ENCODE peak calls at places on chromosome 1, in five cellular contexts. One of them, this sample, is unnamed.

GRCh38 chr1:61606448-61607312 is 118.3 kb downstream of the TM2D1 start:
- DNase-seq in dorsolateral prefrontal cortex: no peak
- DNase-seq in mammary epithelial cell: peak; percentile 76
- DNase-seq in CD8-positive, alpha-beta T cell: no peak
- DNase-seq in heart right ventricle: peak; percentile 66
- DNase-seq in this sample: no peak

GRCh38 chr1:162056043-162056442 is 13.4 kb upstream of the NOS1AP start:
- DNase-seq in heart right ventricle: peak; percentile 62
- DNase-seq in dorsolateral prefrontal cortex: peak; percentile 79
- DNase-seq in mammary epithelial cell: peak; percentile 50
- DNase-seq in CD8-positive, alpha-beta T cell: no peak
- DNase-seq in this sample: no peak

GRCh38 chr1:61839702-61840101 is 97.4 kb downstream of the PATJ start:
- DNase-seq in CD8-positive, alpha-beta T cell: no peak
- DNase-seq in mammary epithelial cell: peak; percentile 70
- DNase-seq in dorsolateral prefrontal cortex: no peak
- DNase-seq in heart right ventricle: no peak
- DNase-seq in this sample: no peak

GRCh38 chr1:10800778-10801177 is 4.3 kb upstream of the CASZ1 start:
- DNase-seq in heart right ventricle: no peak
- DNase-seq in dorsolateral prefrontal cortex: no peak
- DNase-seq in mammary epithelial cell: no peak
- DNase-seq in CD8-positive, alpha-beta T cell: no peak
- DNase-seq in this sample: no peak

GRCh38 chr1:234863596-234863995 is 253.6 kb upstream of the IRF2BP2 start:
- DNase-seq in heart right ventricle: no peak
- DNase-seq in CD8-positive, alpha-beta T cell: no peak
- DNase-seq in mammary epithelial cell: peak; percentile 60
- DNase-seq in dorsolateral prefrontal cortex: no peak
- DNase-seq in this sample: no peak

GRCh38 chr1:21885236-21886037 is 51.7 kb downstream of the HSPG2 start:
- DNase-seq in CD8-positive, alpha-beta T cell: no peak
- DNase-seq in heart right ventricle: no peak
- DNase-seq in mammary epithelial cell: no peak
- DNase-seq in dorsolateral prefrontal cortex: no peak
- DNase-seq in this sample: no peak

GRCh38 chr1:101185421-101185820 is 51.4 kb upstream of the S1PR1 start:
- DNase-seq in dorsolateral prefrontal cortex: no peak
- DNase-seq in mammary epithelial cell: no peak
- DNase-seq in heart right ventricle: no peak
- DNase-seq in CD8-positive, alpha-beta T cell: no peak
- DNase-seq in this sample: no peak

GRCh38 chr1:224616761-224617409 is 768 bp downstream of the CNIH3 start:
- DNase-seq in CD8-positive, alpha-beta T cell: no peak
- DNase-seq in mammary epithelial cell: peak; percentile 14
- DNase-seq in heart right ventricle: no peak
- DNase-seq in dorsolateral prefrontal cortex: no peak
- DNase-seq in this sample: no peak

GRCh38 chr1:232598837-232599177 is 31.1 kb downstream of the SIPA1L2 start:
- DNase-seq in CD8-positive, alpha-beta T cell: no peak
- DNase-seq in heart right ventricle: no peak
- DNase-seq in mammary epithelial cell: no peak
- DNase-seq in dorsolateral prefrontal cortex: no peak
- DNase-seq in this sample: no peak

GRCh38 chr1:232599178-232600041 is 30.5 kb downstream of the SIPA1L2 start:
- DNase-seq in CD8-positive, alpha-beta T cell: no peak
- DNase-seq in mammary epithelial cell: no peak
- DNase-seq in dorsolateral prefrontal cortex: no peak
- DNase-seq in heart right ventricle: no peak
- DNase-seq in this sample: no peak

GRCh38 chr1:232598133-232598532 is 31.8 kb downstream of the SIPA1L2 start:
- DNase-seq in dorsolateral prefrontal cortex: no peak
- DNase-seq in mammary epithelial cell: no peak
- DNase-seq in CD8-positive, alpha-beta T cell: no peak
- DNase-seq in heart right ventricle: no peak
- DNase-seq in this sample: no peak

GRCh38 chr1:232600430-232601258 is 29.3 kb downstream of the SIPA1L2 start:
- DNase-seq in CD8-positive, alpha-beta T cell: no peak
- DNase-seq in heart right ventricle: no peak
- DNase-seq in dorsolateral prefrontal cortex: no peak
- DNase-seq in mammary epithelial cell: no peak
- DNase-seq in this sample: no peak

GRCh38 chr1:232602622-232603021 is 27.3 kb downstream of the SIPA1L2 start:
- DNase-seq in mammary epithelial cell: no peak
- DNase-seq in dorsolateral prefrontal cortex: no peak
- DNase-seq in CD8-positive, alpha-beta T cell: no peak
- DNase-seq in heart right ventricle: no peak
- DNase-seq in this sample: no peak
- TF ChIP-seq CTCF in mammary epithelial cell: peak; percentile 42
- TF ChIP-seq CTCF in dorsolateral prefrontal cortex: no peak
- TF ChIP-seq CTCF in CD8-positive, alpha-beta T cell: no peak
- TF ChIP-seq CTCF in heart right ventricle: peak; percentile 19
- TF ChIP-seq CTCF in this sample: no peak

GRCh38 chr1:171929121-171929520 is 87.8 kb downstream of the DNM3 start:
- DNase-seq in heart right ventricle: no peak
- DNase-seq in dorsolateral prefrontal cortex: no peak
- DNase-seq in CD8-positive, alpha-beta T cell: no peak
- DNase-seq in mammary epithelial cell: no peak
- DNase-seq in this sample: no peak
- TF ChIP-seq CTCF in heart right ventricle: no peak
- TF ChIP-seq CTCF in dorsolateral prefrontal cortex: no peak
- TF ChIP-seq CTCF in CD8-positive, alpha-beta T cell: no peak
- TF ChIP-seq CTCF in mammary epithelial cell: peak; percentile 19
- TF ChIP-seq CTCF in this sample: no peak

GRCh38 chr1:160099716-160100375 is 1.4 kb upstream of the IGSF8 start:
- DNase-seq in dorsolateral prefrontal cortex: no peak
- DNase-seq in CD8-positive, alpha-beta T cell: no peak
- DNase-seq in mammary epithelial cell: no peak
- DNase-seq in heart right ventricle: no peak
- DNase-seq in this sample: no peak

GRCh38 chr1:160103658-160104519 is 5.5 kb upstream of the IGSF8 start:
- DNase-seq in mammary epithelial cell: no peak
- DNase-seq in heart right ventricle: no peak
- DNase-seq in CD8-positive, alpha-beta T cell: no peak
- DNase-seq in dorsolateral prefrontal cortex: no peak
- DNase-seq in this sample: no peak

GRCh38 chr1:160104520-160104885 is 6.1 kb upstream of the IGSF8 start:
- DNase-seq in CD8-positive, alpha-beta T cell: no peak
- DNase-seq in heart right ventricle: no peak
- DNase-seq in dorsolateral prefrontal cortex: no peak
- DNase-seq in mammary epithelial cell: no peak
- DNase-seq in this sample: no peak

GRCh38 chr1:160101037-160101716 is 2.8 kb upstream of the IGSF8 start:
- DNase-seq in CD8-positive, alpha-beta T cell: peak; percentile 54
- DNase-seq in heart right ventricle: peak; percentile 91
- DNase-seq in mammary epithelial cell: peak; percentile 51
- DNase-seq in dorsolateral prefrontal cortex: peak; percentile 88
- DNase-seq in this sample: peak; percentile 69

DNA sequence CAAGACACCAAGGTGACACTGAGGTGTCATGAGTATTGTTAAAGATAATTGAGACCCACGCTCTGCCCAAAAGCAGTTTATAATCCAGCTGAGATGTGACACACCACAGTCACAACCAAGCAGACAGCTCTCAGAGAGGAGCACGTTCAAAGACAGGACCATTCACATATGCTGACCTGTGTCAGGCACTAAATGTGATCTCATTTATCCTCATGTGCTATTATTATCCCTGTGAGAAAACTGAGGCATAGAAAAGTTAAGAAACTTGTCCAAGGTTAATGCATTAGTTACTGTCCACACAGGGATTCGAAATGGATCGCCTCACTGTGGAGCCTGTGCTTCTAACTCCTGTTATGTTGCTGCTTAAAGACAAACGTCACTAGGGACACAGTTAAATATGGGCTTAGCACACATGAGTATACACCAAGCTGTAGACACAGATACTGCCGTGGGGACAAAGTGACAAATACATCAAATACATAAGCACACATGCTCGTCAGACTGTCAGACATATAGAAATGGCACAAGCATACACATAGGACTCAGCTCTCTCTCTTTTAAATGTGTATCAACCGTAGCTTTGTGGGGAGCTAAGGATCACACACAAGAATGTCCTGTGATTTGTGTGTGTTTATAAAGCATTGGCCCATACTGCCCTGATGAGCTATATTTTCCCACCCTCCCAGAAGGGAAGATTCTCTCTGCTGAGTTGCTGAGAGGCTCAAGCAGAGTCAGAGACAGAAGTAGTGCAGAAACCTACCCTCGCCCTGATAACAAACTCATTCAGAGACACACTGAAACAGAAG is 3.5 kb upstream of the IGSF8 start:
- DNase-seq in heart right ventricle: no peak
- DNase-seq in dorsolateral prefrontal cortex: no peak
- DNase-seq in CD8-positive, alpha-beta T cell: no peak
- DNase-seq in mammary epithelial cell: no peak
- DNase-seq in this sample: no peak
- TF ChIP-seq CTCF in heart right ventricle: no peak
- TF ChIP-seq CTCF in dorsolateral prefrontal cortex: no peak
- TF ChIP-seq CTCF in CD8-positive, alpha-beta T cell: no peak
- TF ChIP-seq CTCF in mammary epithelial cell: no peak
- TF ChIP-seq CTCF in this sample: no peak

GRCh38 chr1:205986848-205987247 is 16.3 kb downstream of the RAB7B start:
- DNase-seq in mammary epithelial cell: no peak
- DNase-seq in CD8-positive, alpha-beta T cell: no peak
- DNase-seq in heart right ventricle: no peak
- DNase-seq in dorsolateral prefrontal cortex: no peak
- DNase-seq in this sample: no peak

GRCh38 chr1:205985330-205986005 is 17.7 kb downstream of the RAB7B start:
- DNase-seq in dorsolateral prefrontal cortex: no peak
- DNase-seq in mammary epithelial cell: peak; percentile 26
- DNase-seq in CD8-positive, alpha-beta T cell: no peak
- DNase-seq in heart right ventricle: no peak
- DNase-seq in this sample: no peak

GRCh38 chr1:205988585-205988995 is 14.6 kb downstream of the RAB7B start:
- DNase-seq in CD8-positive, alpha-beta T cell: no peak
- DNase-seq in dorsolateral prefrontal cortex: no peak
- DNase-seq in heart right ventricle: no peak
- DNase-seq in mammary epithelial cell: no peak
- DNase-seq in this sample: no peak

GRCh38 chr1:205983925-205984725 is 19.1 kb downstream of the RAB7B start:
- DNase-seq in mammary epithelial cell: peak; percentile 96
- DNase-seq in dorsolateral prefrontal cortex: peak; percentile 83
- DNase-seq in CD8-positive, alpha-beta T cell: no peak
- DNase-seq in heart right ventricle: peak; percentile 71
- DNase-seq in this sample: peak; percentile 39

GRCh38 chr1:205986291-205986690 is 16.9 kb downstream of the RAB7B start:
- DNase-seq in mammary epithelial cell: no peak
- DNase-seq in CD8-positive, alpha-beta T cell: no peak
- DNase-seq in heart right ventricle: no peak
- DNase-seq in dorsolateral prefrontal cortex: no peak
- DNase-seq in this sample: no peak
- TF ChIP-seq CTCF in mammary epithelial cell: peak; percentile 25
- TF ChIP-seq CTCF in CD8-positive, alpha-beta T cell: no peak
- TF ChIP-seq CTCF in heart right ventricle: peak; percentile 9
- TF ChIP-seq CTCF in dorsolateral prefrontal cortex: no peak
- TF ChIP-seq CTCF in this sample: no peak

GRCh38 chr1:2229032-2229920 is 1.2 kb downstream of the SKI start:
- DNase-seq in heart right ventricle: no peak
- DNase-seq in dorsolateral prefrontal cortex: peak; percentile 87
- DNase-seq in CD8-positive, alpha-beta T cell: no peak
- DNase-seq in mammary epithelial cell: peak; percentile 53
- DNase-seq in this sample: peak; percentile 55

GRCh38 chr1:2228157-2228594 is at the start of gene SKI:
- DNase-seq in CD8-positive, alpha-beta T cell: no peak
- DNase-seq in dorsolateral prefrontal cortex: no peak
- DNase-seq in heart right ventricle: no peak
- DNase-seq in mammary epithelial cell: no peak
- DNase-seq in this sample: no peak

GRCh38 chr1:2228684-2229031 is 539 bp downstream of the SKI start:
- DNase-seq in CD8-positive, alpha-beta T cell: no peak
- DNase-seq in mammary epithelial cell: no peak
- DNase-seq in dorsolateral prefrontal cortex: no peak
- DNase-seq in heart right ventricle: no peak
- DNase-seq in this sample: no peak

GRCh38 chr1:2226525-2227340 is 1.4 kb upstream of the SKI start:
- DNase-seq in heart right ventricle: no peak
- DNase-seq in CD8-positive, alpha-beta T cell: no peak
- DNase-seq in dorsolateral prefrontal cortex: no peak
- DNase-seq in mammary epithelial cell: no peak
- DNase-seq in this sample: no peak

GRCh38 chr1:2227341-2228156 is 570 bp upstream of the SKI start:
- DNase-seq in heart right ventricle: peak; percentile 96
- DNase-seq in mammary epithelial cell: peak; percentile 94
- DNase-seq in dorsolateral prefrontal cortex: peak; percentile 96
- DNase-seq in CD8-positive, alpha-beta T cell: peak; percentile 88
- DNase-seq in this sample: peak; percentile 98
- TF ChIP-seq CTCF in heart right ventricle: no peak
- TF ChIP-seq CTCF in mammary epithelial cell: no peak
- TF ChIP-seq CTCF in dorsolateral prefrontal cortex: no peak
- TF ChIP-seq CTCF in CD8-positive, alpha-beta T cell: no peak
- TF ChIP-seq CTCF in this sample: no peak

GRCh38 chr1:56416385-56416972 is 162.9 kb downstream of the PLPP3 start:
- DNase-seq in CD8-positive, alpha-beta T cell: no peak
- DNase-seq in heart right ventricle: no peak
- DNase-seq in dorsolateral prefrontal cortex: no peak
- DNase-seq in mammary epithelial cell: no peak
- DNase-seq in this sample: no peak
- TF ChIP-seq CTCF in CD8-positive, alpha-beta T cell: no peak
- TF ChIP-seq CTCF in heart right ventricle: no peak
- TF ChIP-seq CTCF in dorsolateral prefrontal cortex: no peak
- TF ChIP-seq CTCF in mammary epithelial cell: no peak
- TF ChIP-seq CTCF in this sample: no peak

This sample was measured in activated B cell treated with CpG ODN at 0.5 μM for 24 hours.